ENCODE peak calls at places on chromosomes 16 and 17, in seven cellular contexts. C, R, O, Q, L, X and D are unnamed samples.

GRCh38 chr17:40251576-40251975 is 32.5 kb downstream of the WIPF2 start:
- DNase-seq in C (no peak), R (no peak), O (no peak), Q (peak), L (peak), X (no peak), D (no peak)

GRCh38 chr17:78674595-78675315 is 97.6 kb upstream of the DNAH17 start:
- DNase-seq in C (no peak), R (peak), O (peak), Q (no peak), L (no peak), X (no peak), D (no peak)

GRCh38 chr16:2500937-2501750 is 12.6 kb upstream of the ATP6V0C start:
- DNase-seq in C (peak), R (peak), O (peak), Q (no peak), L (peak), X (peak), D (no peak)

GRCh38 chr17:14699569-14700190 is 398.8 kb downstream of the HS3ST3B1 start:
- DNase-seq in C (no peak), R (no peak), O (peak), Q (no peak), L (no peak), X (no peak), D (no peak)

GRCh38 chr16:82636485-82636884 is 9.7 kb downstream of the CDH13 start:
- DNase-seq in C (no peak), R (no peak), O (no peak), Q (no peak), L (no peak), X (no peak), D (no peak)

GRCh38 chr17:67218385-67218950 is 26.5 kb downstream of the HELZ start:
- DNase-seq in C (no peak), R (no peak), O (no peak), Q (no peak), L (no peak), X (no peak), D (no peak)

GRCh38 chr17:78748048-78748729 is 33.9 kb downstream of the CYTH1 start:
- DNase-seq in C (no peak), R (no peak), O (no peak), Q (no peak), L (no peak), X (no peak), D (no peak)

GRCh38 chr17:81057079-81057730 is 22.3 kb downstream of the BAIAP2 start:
- DNase-seq in C (no peak), R (peak), O (no peak), Q (no peak), L (peak), X (no peak), D (peak)

GRCh38 chr17:79785900-79786810 is 8.2 kb downstream of the CBX2 start:
- DNase-seq in C (no peak), R (no peak), O (peak), Q (no peak), L (no peak), X (no peak), D (no peak)

GRCh38 chr17:43003542-43004172 is 2.9 kb upstream of the IFI35 start:
- DNase-seq in C (no peak), R (no peak), O (peak), Q (peak), L (no peak), X (no peak), D (no peak)

GRCh38 chr17:76383645-76384221 is 676 bp upstream of the SPHK1 start:
- DNase-seq in C (no peak), R (peak), O (peak), Q (no peak), L (peak), X (no peak), D (no peak)

GRCh38 chr16:1290032-1290431 is 19.4 kb upstream of the UBE2I start:
- DNase-seq in C (no peak), R (no peak), O (peak), Q (no peak), L (no peak), X (no peak), D (no peak)

GRCh38 chr16:81633147-81633619 is 145.9 kb upstream of the PLCG2 start:
- DNase-seq in C (no peak), R (no peak), O (peak), Q (no peak), L (no peak), X (no peak), D (no peak)

GRCh38 chr16:58345574-58346354 is 46.5 kb upstream of the GINS3 start:
- DNase-seq in C (no peak), R (no peak), O (no peak), Q (no peak), L (peak), X (no peak), D (no peak)

GRCh38 chr17:38535886-38536285 is 69.9 kb downstream of the SRCIN1 start:
- DNase-seq in C (no peak), R (no peak), O (no peak), Q (no peak), L (no peak), X (no peak), D (no peak)

GRCh38 chr17:77651983-77652382 is 306.5 kb upstream of the TNRC6C start:
- DNase-seq in C (no peak), R (no peak), O (no peak), Q (no peak), L (no peak), X (no peak), D (no peak)

GRCh38 chr17:77657821-77658220 is 300.7 kb upstream of the TNRC6C start:
- DNase-seq in C (no peak), R (no peak), O (no peak), Q (no peak), L (no peak), X (no peak), D (no peak)

GRCh38 chr17:77654296-77654695 is 304.2 kb upstream of the TNRC6C start:
- DNase-seq in C (no peak), R (no peak), O (no peak), Q (no peak), L (no peak), X (no peak), D (no peak)

GRCh38 chr17:77656054-77656453 is 302.4 kb upstream of the TNRC6C start:
- DNase-seq in C (no peak), R (no peak), O (no peak), Q (no peak), L (no peak), X (no peak), D (no peak)

GRCh38 chr17:77654861-77655260 is 303.6 kb upstream of the TNRC6C start:
- DNase-seq in C (no peak), R (no peak), O (no peak), Q (no peak), L (no peak), X (no peak), D (no peak)
- TF ChIP-seq EZH2 in C (no peak), R (no peak), O (no peak), Q (no peak), L (no peak), X (no peak), D (no peak)

DNA sequence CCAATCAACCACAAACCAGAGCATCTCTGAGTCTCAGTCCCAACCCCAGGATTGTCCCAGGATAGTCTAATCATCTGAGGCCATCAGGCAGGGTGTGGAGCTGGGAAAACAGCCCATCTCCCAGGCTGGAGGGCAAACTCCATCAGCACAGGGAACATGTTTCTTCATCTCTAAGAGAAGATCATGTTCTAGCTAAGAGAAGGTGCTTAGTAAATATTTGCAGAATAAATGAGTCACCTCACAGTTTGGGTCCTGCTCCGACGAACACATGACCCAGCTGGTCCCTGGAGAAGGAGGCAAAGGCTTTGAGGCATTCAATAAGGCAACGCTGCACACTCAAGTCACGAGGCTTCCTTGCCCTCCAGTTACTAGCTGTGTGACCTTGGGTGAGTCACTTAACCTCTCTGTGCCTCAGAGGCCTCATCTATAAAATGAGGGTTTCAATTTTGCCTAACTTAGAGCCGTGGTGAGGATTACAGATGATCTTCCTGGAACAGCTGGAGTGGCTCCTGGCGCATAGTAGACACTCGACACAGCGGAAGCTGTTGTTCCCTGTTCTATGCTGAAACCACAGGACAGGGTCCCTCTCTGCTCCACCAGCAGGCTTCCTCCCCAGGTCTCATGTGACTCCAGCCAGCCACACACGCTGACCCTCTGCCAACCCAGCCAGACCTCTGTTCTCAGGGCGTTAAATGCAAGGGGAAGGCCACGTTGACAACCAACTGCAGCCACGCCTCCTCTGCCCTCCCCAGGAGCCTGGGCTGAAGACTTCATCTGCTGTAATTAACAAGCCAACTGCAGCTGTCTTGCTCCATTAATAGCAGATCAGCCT is 10.3 kb upstream of the RPL38 start:
- DNase-seq in C (no peak), R (no peak), O (no peak), Q (no peak), L (no peak), X (no peak), D (no peak)
- TF ChIP-seq POLR2AphosphoS5 in C (no peak), R (no peak), O (no peak), Q (no peak), L (no peak), X (no peak), D (no peak)

GRCh38 chr17:72518333-72518732 is 397.5 kb downstream of the SOX9 start:
- DNase-seq in C (no peak), R (no peak), O (no peak), Q (no peak), L (no peak), X (no peak), D (no peak)

GRCh38 chr17:72514888-72515287 is 394.1 kb downstream of the SOX9 start:
- DNase-seq in C (no peak), R (no peak), O (no peak), Q (no peak), L (no peak), X (no peak), D (no peak)

GRCh38 chr17:72515291-72516065 is 394.7 kb downstream of the SOX9 start:
- DNase-seq in C (peak), R (no peak), O (no peak), Q (no peak), L (no peak), X (no peak), D (no peak)

GRCh38 chr17:72517413-72518237 is 396.8 kb downstream of the SOX9 start:
- DNase-seq in C (no peak), R (no peak), O (no peak), Q (no peak), L (no peak), X (no peak), D (no peak)

DNA sequence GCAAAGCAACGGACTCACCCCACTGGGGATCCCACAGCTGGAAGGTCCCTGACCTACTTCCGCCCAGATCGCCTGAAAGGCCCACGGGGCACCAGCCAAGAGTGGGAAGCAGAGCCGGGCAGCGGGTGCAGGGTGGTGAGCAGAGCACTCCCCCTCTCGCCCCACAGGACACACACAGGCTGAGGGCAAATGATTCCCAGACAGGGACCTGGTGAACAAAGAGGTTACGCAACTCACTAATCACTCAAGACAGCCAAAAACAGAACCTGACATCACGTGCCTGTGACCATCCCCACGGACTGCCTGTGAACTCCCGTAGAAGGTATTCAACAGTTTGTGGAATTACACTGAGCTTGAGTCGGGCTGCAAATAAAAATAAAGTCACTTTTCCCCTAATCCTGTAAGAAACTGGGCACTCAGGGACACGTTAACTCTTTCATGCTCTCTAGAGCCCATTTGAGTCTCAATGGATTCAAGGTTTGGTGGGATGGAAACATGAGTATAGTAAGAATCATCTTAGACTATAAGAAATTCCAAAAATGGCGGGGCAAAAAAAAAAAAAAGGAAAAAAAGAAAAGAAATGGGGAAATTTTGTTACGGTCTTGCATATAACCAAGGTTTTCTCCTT is 396.1 kb downstream of the SOX9 start:
- DNase-seq in C (no peak), R (no peak), O (no peak), Q (no peak), L (no peak), X (no peak), D (no peak)
- H3K27ac ChIP-seq in C (peak), R (no peak), O (no peak), Q (no peak), L (no peak), X (no peak), D (no peak)

DNA sequence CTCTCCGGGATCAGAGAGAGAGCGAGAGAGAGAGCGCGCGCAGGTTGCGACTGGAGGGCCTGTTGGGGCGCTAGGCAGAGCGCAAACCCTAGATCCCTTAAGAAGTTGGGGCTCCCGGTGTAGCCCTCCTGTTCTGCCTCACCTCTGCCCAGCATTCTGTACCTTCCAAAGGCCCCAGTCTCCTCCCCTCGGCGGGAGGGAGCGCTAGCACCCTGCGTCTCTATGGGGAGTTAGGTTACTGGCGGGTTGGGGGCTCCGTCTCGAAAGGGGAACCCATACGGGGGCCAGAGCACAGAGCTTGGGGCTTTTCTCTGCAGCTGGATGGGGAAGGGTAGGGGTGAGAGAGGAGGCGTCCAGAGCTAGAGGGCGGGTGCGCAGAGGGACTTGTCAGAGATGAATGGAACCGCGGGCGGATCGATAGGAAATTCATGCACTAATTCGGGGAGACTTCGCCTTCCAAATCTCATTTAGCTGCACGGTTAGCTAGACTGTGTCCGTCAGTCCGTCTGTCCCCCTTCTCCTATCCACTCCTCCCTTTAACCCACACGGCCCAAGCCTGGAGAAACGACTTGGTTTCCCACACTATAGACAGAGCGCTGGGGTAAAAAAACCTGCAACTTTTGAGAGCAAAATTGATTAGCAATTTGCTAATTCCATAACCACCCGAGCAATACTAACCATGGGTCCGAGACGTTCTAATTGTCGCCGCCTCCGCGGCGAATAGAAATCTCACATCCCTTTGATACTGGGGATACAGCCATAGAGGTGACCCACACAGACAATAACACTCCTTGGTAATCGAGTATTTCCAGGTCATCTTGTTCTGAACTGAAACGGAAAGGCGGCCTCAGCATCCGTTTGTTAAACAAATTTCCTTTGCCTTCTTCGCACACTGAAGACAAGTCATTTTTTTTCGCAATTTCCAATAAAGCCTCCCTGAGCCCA is 738 bp upstream of the HOXB4 start:
- DNase-seq in C (no peak), R (peak), O (no peak), Q (no peak), L (peak), X (no peak), D (no peak)
- TF ChIP-seq EZH2 in C (no peak), R (no peak), O (peak), Q (no peak), L (no peak), X (peak), D (no peak)

DNA sequence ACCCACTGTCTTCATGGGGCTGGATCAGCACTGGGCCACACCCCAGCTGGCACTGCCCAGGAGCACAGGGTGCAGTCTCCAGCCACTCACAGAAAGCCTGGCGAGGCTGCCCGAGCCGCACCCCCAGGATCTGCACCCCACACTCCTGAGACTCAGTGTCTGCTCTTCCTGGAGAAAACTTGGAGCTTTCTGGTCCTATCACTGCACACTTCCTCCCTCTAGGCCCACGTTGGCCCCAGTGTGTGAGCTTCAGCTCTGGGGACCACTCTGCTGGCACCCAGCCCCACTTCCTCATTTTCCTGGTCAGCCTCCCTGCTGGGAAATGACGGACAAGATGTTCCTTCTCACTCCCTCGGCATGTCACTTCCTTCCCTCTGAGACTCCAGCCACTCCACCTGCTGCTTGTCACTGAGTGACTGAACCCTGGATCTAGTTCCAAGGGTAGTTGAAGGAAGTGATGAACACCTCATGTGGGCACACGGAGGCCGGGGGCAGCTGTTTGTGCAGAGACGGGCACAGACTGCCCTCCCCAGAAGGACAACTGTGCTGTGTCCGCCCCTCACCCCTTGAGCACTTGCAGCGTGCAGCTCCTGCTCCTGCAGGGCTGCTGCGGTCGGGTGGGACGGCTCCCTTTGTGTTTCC is 29.0 kb downstream of the ZC3H18 start:
- DNase-seq in C (no peak), R (no peak), O (no peak), Q (no peak), L (no peak), X (no peak), D (no peak)
- TF ChIP-seq POLR2AphosphoS5 in C (no peak), R (no peak), O (no peak), Q (no peak), L (no peak), X (no peak), D (no peak)

GRCh38 chr17:10055251-10055975 is 143.0 kb downstream of the GAS7 start:
- DNase-seq in C (no peak), R (no peak), O (no peak), Q (no peak), L (no peak), X (no peak), D (no peak)

GRCh38 chr17:10051112-10051511 is 146.0 kb upstream of the RCVRN start:
- DNase-seq in C (no peak), R (no peak), O (no peak), Q (no peak), L (no peak), X (no peak), D (no peak)

GRCh38 chr17:10050597-10051101 is 145.6 kb upstream of the RCVRN start:
- DNase-seq in C (peak), R (no peak), O (no peak), Q (no peak), L (no peak), X (no peak), D (no peak)

GRCh38 chr17:10052414-10052813 is 146.0 kb downstream of the GAS7 start:
- DNase-seq in C (peak), R (no peak), O (no peak), Q (no peak), L (no peak), X (no peak), D (no peak)

GRCh38 chr17:10053976-10054551 is 144.3 kb downstream of the GAS7 start:
- DNase-seq in C (no peak), R (no peak), O (no peak), Q (no peak), L (no peak), X (no peak), D (no peak)
- H3K27ac ChIP-seq in C (no peak), R (no peak), O (no peak), Q (no peak), L (no peak), X (no peak), D (no peak)